ENCODE peak calls at places on chromosomes 16 and 17, in four cellular contexts. One of them, this sample, is unnamed.

GRCh38 chr17:10652984-10653680 is 4.0 kb downstream of the MYH3 start:
- DNase-seq in IMR-90: no peak
- DNase-seq in PC-3: no peak
- DNase-seq in endothelial cell of umbilical vein: no peak
- DNase-seq in this sample: no peak

GRCh38 chr16:72536673-72537435 is 364.9 kb upstream of the PMFBP1 start:
- DNase-seq in IMR-90: peak
- DNase-seq in PC-3: no peak
- DNase-seq in endothelial cell of umbilical vein: no peak
- DNase-seq in this sample: no peak

GRCh38 chr16:56923481-56923880 is 8.5 kb upstream of the HERPUD1 start:
- DNase-seq in IMR-90: no peak
- DNase-seq in PC-3: no peak
- DNase-seq in endothelial cell of umbilical vein: no peak
- DNase-seq in this sample: no peak

GRCh38 chr16:24950275-24950674 is 64.9 kb downstream of the ARHGAP17 start:
- DNase-seq in IMR-90: peak
- DNase-seq in PC-3: peak
- DNase-seq in endothelial cell of umbilical vein: no peak
- DNase-seq in this sample: no peak

GRCh38 chr17:48439875-48440505 is 10.0 kb upstream of the SKAP1 start:
- DNase-seq in IMR-90: no peak
- DNase-seq in PC-3: no peak
- DNase-seq in endothelial cell of umbilical vein: no peak
- DNase-seq in this sample: no peak

GRCh38 chr16:1532771-1533170 is 695 bp upstream of the TMEM204 start:
- DNase-seq in IMR-90: no peak
- DNase-seq in PC-3: no peak
- DNase-seq in endothelial cell of umbilical vein: no peak
- DNase-seq in this sample: no peak

GRCh38 chr17:7109461-7110322 is 4.9 kb downstream of the ASGR2 start:
- DNase-seq in IMR-90: no peak
- DNase-seq in PC-3: no peak
- DNase-seq in endothelial cell of umbilical vein: no peak
- DNase-seq in this sample: no peak

GRCh38 chr16:67248401-67249177 is at the start of gene SLC9A5:
- DNase-seq in IMR-90: no peak
- DNase-seq in PC-3: no peak
- DNase-seq in endothelial cell of umbilical vein: peak
- DNase-seq in this sample: no peak

GRCh38 chr16:75948886-75949285 is 222.6 kb upstream of the CPHXL start:
- DNase-seq in IMR-90: no peak
- DNase-seq in PC-3: no peak
- DNase-seq in endothelial cell of umbilical vein: no peak
- DNase-seq in this sample: no peak

GRCh38 chr16:50152386-50152806 is 710 bp upstream of the TENT4B start:
- DNase-seq in IMR-90: no peak
- DNase-seq in PC-3: peak
- DNase-seq in endothelial cell of umbilical vein: no peak
- DNase-seq in this sample: peak

GRCh38 chr17:38550661-38551060 is 55.1 kb downstream of the SRCIN1 start:
- DNase-seq in IMR-90: peak
- DNase-seq in PC-3: peak
- DNase-seq in endothelial cell of umbilical vein: no peak
- DNase-seq in this sample: no peak

GRCh38 chr16:66238696-66239095 is 127.8 kb upstream of the CDH5 start:
- DNase-seq in IMR-90: no peak
- DNase-seq in PC-3: no peak
- DNase-seq in endothelial cell of umbilical vein: no peak
- DNase-seq in this sample: no peak

GRCh38 chr17:38428150-38428642 is at the start of gene ARHGAP23:
- DNase-seq in IMR-90: peak
- DNase-seq in PC-3: peak
- DNase-seq in endothelial cell of umbilical vein: peak
- DNase-seq in this sample: no peak

GRCh38 chr16:21523411-21524067 is 75.8 kb upstream of the METTL9 start:
- DNase-seq in IMR-90: no peak
- DNase-seq in PC-3: no peak
- DNase-seq in endothelial cell of umbilical vein: no peak
- DNase-seq in this sample: no peak

GRCh38 chr16:79217375-79218011 is 383.0 kb downstream of the MAF start:
- DNase-seq in IMR-90: no peak
- DNase-seq in PC-3: no peak
- DNase-seq in endothelial cell of umbilical vein: no peak
- DNase-seq in this sample: no peak

GRCh38 chr17:78237403-78238012 is 6.1 kb downstream of the TMEM235 start:
- DNase-seq in IMR-90: no peak
- DNase-seq in PC-3: no peak
- DNase-seq in endothelial cell of umbilical vein: no peak
- DNase-seq in this sample: no peak

GRCh38 chr17:4167786-4168185 is 24.8 kb downstream of the CYB5D2 start:
- DNase-seq in IMR-90: no peak
- DNase-seq in PC-3: no peak
- DNase-seq in endothelial cell of umbilical vein: no peak
- DNase-seq in this sample: no peak

GRCh38 chr17:65749479-65749878 is 188.0 kb upstream of the AXIN2 start:
- DNase-seq in IMR-90: peak
- DNase-seq in PC-3: peak
- DNase-seq in endothelial cell of umbilical vein: no peak
- DNase-seq in this sample: no peak

GRCh38 chr17:59651346-59651745 is 31.7 kb downstream of the CLTC start:
- DNase-seq in IMR-90: peak
- DNase-seq in PC-3: peak
- DNase-seq in endothelial cell of umbilical vein: no peak
- DNase-seq in this sample: no peak

GRCh38 chr16:28241924-28242323 is 30.2 kb upstream of the XPO6 start:
- DNase-seq in IMR-90: no peak
- DNase-seq in PC-3: no peak
- DNase-seq in endothelial cell of umbilical vein: no peak
- DNase-seq in this sample: no peak

GRCh38 chr17:71900830-71901229 is 220.0 kb upstream of the SOX9 start:
- DNase-seq in IMR-90: peak
- DNase-seq in PC-3: peak
- DNase-seq in endothelial cell of umbilical vein: no peak
- DNase-seq in this sample: no peak

GRCh38 chr17:5785867-5786509 is 201.7 kb upstream of the NLRP1 start:
- DNase-seq in IMR-90: peak
- DNase-seq in PC-3: peak
- DNase-seq in endothelial cell of umbilical vein: peak
- DNase-seq in this sample: peak

GRCh38 chr16:85321856-85322271 is 209.6 kb upstream of the CIBAR2 start:
- DNase-seq in IMR-90: peak
- DNase-seq in PC-3: no peak
- DNase-seq in endothelial cell of umbilical vein: peak
- DNase-seq in this sample: no peak

GRCh38 chr17:76820523-76820922 is 47.7 kb upstream of the MGAT5B start:
- DNase-seq in IMR-90: no peak
- DNase-seq in PC-3: no peak
- DNase-seq in endothelial cell of umbilical vein: no peak
- DNase-seq in this sample: no peak
- H2AFZ ChIP-seq in IMR-90: peak
- H2AFZ ChIP-seq in PC-3: no peak
- H2AFZ ChIP-seq in endothelial cell of umbilical vein: no peak
- H2AFZ ChIP-seq in this sample: no peak

GRCh38 chr17:1724869-1725641 is 551 bp downstream of the WDR81 start:
- DNase-seq in IMR-90: no peak
- DNase-seq in PC-3: no peak
- DNase-seq in endothelial cell of umbilical vein: no peak
- DNase-seq in this sample: no peak
- TF ChIP-seq CTCF in IMR-90: peak
- TF ChIP-seq CTCF in PC-3: no peak
- TF ChIP-seq CTCF in endothelial cell of umbilical vein: no peak
- TF ChIP-seq CTCF in this sample: no peak

GRCh38 chr16:87040169-87041117 is 276.7 kb downstream of the C16orf95 start:
- DNase-seq in IMR-90: no peak
- DNase-seq in PC-3: no peak
- DNase-seq in endothelial cell of umbilical vein: no peak
- DNase-seq in this sample: no peak
- H2AFZ ChIP-seq in IMR-90: no peak
- H2AFZ ChIP-seq in PC-3: no peak
- H2AFZ ChIP-seq in endothelial cell of umbilical vein: no peak
- H2AFZ ChIP-seq in this sample: no peak

DNA sequence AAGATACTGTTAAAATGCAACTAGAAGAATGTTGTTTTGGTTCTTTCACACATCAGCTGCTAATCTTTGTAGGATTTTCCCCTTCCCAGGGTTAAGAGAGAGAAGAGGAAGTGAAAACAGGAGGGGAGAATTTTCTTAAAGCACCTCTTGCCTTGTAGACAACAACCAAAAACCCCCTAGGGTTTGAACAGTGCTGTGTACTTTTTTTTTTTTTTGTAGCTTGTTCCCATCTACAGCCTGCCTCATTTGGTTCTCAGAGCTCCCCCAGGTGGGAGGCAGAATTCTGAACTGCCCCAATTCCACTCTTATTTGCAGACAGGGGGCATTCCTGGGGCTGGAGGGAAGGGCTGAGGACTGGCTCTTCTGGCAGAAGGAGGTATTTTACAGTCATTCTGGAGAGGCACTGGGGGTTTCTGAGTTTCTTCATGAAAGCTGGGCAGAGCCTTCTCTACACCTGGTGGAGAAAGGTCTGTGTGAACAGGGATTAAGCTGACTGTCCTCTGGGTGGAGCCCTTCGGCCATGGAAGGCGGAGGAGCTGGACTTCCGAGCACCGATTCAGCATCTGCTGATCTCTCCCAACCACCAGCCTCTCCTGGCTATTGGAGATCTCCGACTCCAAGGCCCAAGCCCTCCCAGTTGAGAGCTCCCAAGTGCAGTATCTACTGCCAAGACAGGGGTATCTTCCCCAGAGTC is 32.2 kb downstream of the SMARCE1 start:
- DNase-seq in IMR-90: peak
- DNase-seq in PC-3: peak
- DNase-seq in endothelial cell of umbilical vein: peak
- DNase-seq in this sample: peak
- TF ChIP-seq CTCF in IMR-90: peak
- TF ChIP-seq CTCF in PC-3: peak
- TF ChIP-seq CTCF in endothelial cell of umbilical vein: peak
- TF ChIP-seq CTCF in this sample: peak

DNA sequence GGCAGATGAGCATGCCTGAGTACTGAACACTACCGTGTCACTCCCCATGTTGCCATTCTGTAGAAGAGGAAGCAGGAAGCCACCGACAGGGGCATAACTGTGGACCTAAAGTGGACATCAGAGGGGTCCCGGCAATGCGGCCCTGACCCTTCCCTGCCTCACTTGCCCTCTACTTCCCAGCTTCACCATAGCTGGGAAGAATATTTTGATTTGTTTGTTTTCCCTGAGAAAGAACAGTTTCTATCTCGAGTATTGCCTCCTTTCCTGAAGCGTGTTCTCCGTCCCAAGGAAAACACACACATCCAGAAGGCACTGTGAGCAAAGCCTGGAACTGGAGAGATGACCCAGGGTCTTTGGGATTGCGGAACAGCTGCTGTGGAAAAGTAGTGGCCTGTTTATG is 90.3 kb upstream of the TBX2 start:
- DNase-seq in IMR-90: no peak
- DNase-seq in PC-3: no peak
- DNase-seq in endothelial cell of umbilical vein: no peak
- DNase-seq in this sample: no peak
- H2AFZ ChIP-seq in IMR-90: peak
- H2AFZ ChIP-seq in PC-3: no peak
- H2AFZ ChIP-seq in endothelial cell of umbilical vein: no peak
- H2AFZ ChIP-seq in this sample: no peak